ENCODE peak calls at places on chromosome 6, in nine cellular contexts. T is upper lobe of right lung, M is GM06990, O is GM12865, Q is fibroblast of mammary gland, Y is left lung, P is bronchial epithelial cell, C is endothelial cell, U is IMR-90. W is an unnamed sample.

GRCh38 chr6:235763-236360 is 56.4 kb upstream of the DUSP22 start:
- DNase-seq in Y (no peak), M (no peak), Q (peak), T (no peak), U (peak), O (peak), P (no peak), C (no peak), W (no peak)

GRCh38 chr6:93418113-93418447 is 1.3 kb downstream of the EPHA7 start:
- DNase-seq in T (no peak), C (no peak), Q (no peak), P (no peak), O (no peak), Y (no peak), U (no peak), M (no peak), W (no peak)

GRCh38 chr6:125746731-125747588 is 2.5 kb upstream of the HEY2 start:
- DNase-seq in Y (peak), O (peak), Q (peak), M (peak), C (peak), U (peak), P (peak), T (no peak), W (peak)

GRCh38 chr6:157089258-157089657 is 234.1 kb downstream of the TMEM242 start:
- DNase-seq in C (peak), Y (no peak), M (no peak), O (no peak), Q (no peak), T (no peak), U (peak), P (no peak), W (no peak)

GRCh38 chr6:150766201-150766997 is 99.1 kb upstream of the MTHFD1L start:
- DNase-seq in C (no peak), Q (no peak), M (no peak), P (no peak), Y (no peak), U (no peak), T (no peak), O (no peak), W (no peak)

GRCh38 chr6:123925360-123925759 is 121.7 kb downstream of the NKAIN2 start:
- DNase-seq in T (no peak), C (no peak), P (peak), M (peak), O (peak), Y (no peak), Q (no peak), U (peak), W (no peak)

GRCh38 chr6:75532521-75532920 is 38.9 kb upstream of the FILIP1 start:
- DNase-seq in T (no peak), M (no peak), C (no peak), U (peak), O (no peak), Q (no peak), P (peak), Y (no peak), W (no peak)

GRCh38 chr6:54614499-54615195 is 231.9 kb upstream of the FAM83B start:
- DNase-seq in O (no peak), Y (no peak), M (no peak), Q (no peak), C (no peak), U (no peak), T (no peak), P (no peak), W (no peak)

GRCh38 chr6:156767603-156768467 is 9.3 kb upstream of the ARID1B start:
- DNase-seq in T (no peak), Y (no peak), P (peak), C (no peak), U (peak), M (peak), Q (peak), O (peak), W (no peak)

GRCh38 chr6:97705568-97705967 is 422.6 kb upstream of the MMS22L start:
- DNase-seq in O (peak), P (peak), T (no peak), M (no peak), Q (peak), C (no peak), Y (no peak), U (peak), W (no peak)

GRCh38 chr6:17705778-17706579 is 746 bp downstream of the NUP153 start:
- DNase-seq in P (peak), Q (peak), T (peak), U (peak), Y (peak), M (peak), C (peak), O (peak), W (peak)

GRCh38 chr6:151784441-151785214 is 22.9 kb upstream of the ESR1 start:
- DNase-seq in Y (no peak), C (no peak), M (no peak), O (no peak), Q (peak), T (no peak), P (peak), U (no peak), W (no peak)

GRCh38 chr6:14975124-14975815 is 270.6 kb upstream of the JARID2 start:
- DNase-seq in P (no peak), O (peak), C (no peak), M (no peak), Y (no peak), T (no peak), U (peak), Q (peak), W (no peak)

GRCh38 chr6:116073765-116074450 is 13.2 kb upstream of the FRK start:
- DNase-seq in Q (peak), U (peak), T (no peak), C (no peak), O (no peak), P (peak), Y (no peak), M (no peak), W (no peak)

GRCh38 chr6:137731960-137732616 is 135.0 kb upstream of the TNFAIP3 start:
- DNase-seq in U (peak), T (no peak), O (no peak), C (no peak), Q (peak), P (peak), M (no peak), Y (no peak), W (no peak)

GRCh38 chr6:11423072-11423471 is 114.5 kb upstream of the TMEM170B start:
- DNase-seq in T (no peak), M (no peak), Y (no peak), Q (peak), U (peak), C (no peak), P (peak), O (no peak), W (no peak)

GRCh38 chr6:37559501-37559900 is 59.8 kb upstream of the CCDC167 start:
- DNase-seq in Q (no peak), P (no peak), M (no peak), Y (no peak), C (no peak), T (no peak), O (no peak), U (no peak), W (no peak)

GRCh38 chr6:119476024-119476423 is 126.5 kb upstream of the MAN1A1 start:
- DNase-seq in Y (no peak), U (no peak), Q (no peak), O (no peak), M (no peak), T (no peak), P (no peak), C (no peak), W (no peak)

GRCh38 chr6:21005816-21006553 is 471.7 kb downstream of the CDKAL1 start:
- DNase-seq in Q (peak), O (peak), C (no peak), T (no peak), M (peak), U (peak), P (peak), Y (no peak), W (no peak)

GRCh38 chr6:119308048-119308570 is 41.5 kb downstream of the MAN1A1 start:
- DNase-seq in Y (no peak), T (no peak), P (peak), C (no peak), U (peak), Q (peak), O (no peak), M (no peak), W (no peak)

GRCh38 chr6:31128093-31128676 is 7.9 kb upstream of the CDSN start:
- DNase-seq in Q (peak), P (peak), T (no peak), O (peak), C (peak), U (peak), M (peak), Y (no peak), W (peak)

GRCh38 chr6:53581161-53581560 is 36.3 kb upstream of the GCLC start:
- DNase-seq in T (no peak), C (no peak), Y (no peak), M (no peak), O (no peak), Q (peak), U (peak), P (peak), W (no peak)

GRCh38 chr6:96171112-96171511 is 155.3 kb downstream of the FUT9 start:
- DNase-seq in P (no peak), U (no peak), O (no peak), Y (no peak), M (no peak), Q (no peak), T (no peak), C (no peak), W (no peak)

GRCh38 chr6:80269331-80269730 is 162.9 kb downstream of the BCKDHB start:
- DNase-seq in O (no peak), M (no peak), P (no peak), Q (no peak), T (no peak), C (no peak), Y (no peak), U (no peak), W (no peak)

GRCh38 chr6:139370707-139371345 is 3.6 kb downstream of the CITED2 start:
- DNase-seq in T (no peak), Q (peak), U (peak), O (no peak), P (no peak), Y (no peak), C (no peak), M (no peak), W (no peak)

GRCh38 chr6:16602035-16602434 is 159.2 kb downstream of the ATXN1 start:
- DNase-seq in T (no peak), Q (no peak), Y (no peak), O (peak), M (peak), P (no peak), U (no peak), C (no peak), W (no peak)

GRCh38 chr6:103800131-103800670 is 1059.5 kb downstream of the HACE1 start:
- DNase-seq in Q (no peak), C (no peak), T (no peak), U (no peak), O (no peak), P (no peak), M (no peak), Y (no peak), W (no peak)

GRCh38 chr6:103798166-103798565 is 1061.6 kb downstream of the HACE1 start:
- DNase-seq in C (no peak), M (no peak), U (no peak), Y (no peak), Q (no peak), T (no peak), O (no peak), P (no peak), W (no peak)

DNA sequence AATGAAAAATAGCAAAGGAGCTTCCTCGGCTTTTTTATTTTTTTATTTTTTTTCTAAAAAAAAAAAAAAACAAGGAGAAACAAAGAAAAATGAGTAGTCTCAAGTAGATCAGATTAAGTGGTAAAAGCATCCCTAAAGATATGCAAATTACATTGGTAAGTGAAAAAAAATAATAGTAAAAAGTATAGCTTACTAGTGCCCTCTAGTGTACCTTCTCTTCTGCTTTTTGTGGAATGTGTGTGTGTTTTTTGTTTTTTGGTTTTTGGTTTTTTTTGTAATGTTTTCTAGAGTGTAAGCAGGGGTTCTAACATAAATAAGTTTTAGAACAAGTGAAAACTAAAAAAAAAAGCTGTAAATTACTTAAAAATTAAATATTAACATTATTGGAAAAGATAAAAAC is 1062.0 kb downstream of the HACE1 start:
- DNase-seq in Y (no peak), M (no peak), P (peak), C (no peak), O (no peak), T (no peak), Q (peak), U (no peak), W (no peak)
- TF ChIP-seq CTCF in Y (no peak), M (peak), P (peak), C (no peak), O (no peak), T (peak), Q (peak), U (peak), W (peak)

GRCh38 chr6:142942805-142943227 is 2.2 kb downstream of the HIVEP2 start:
- DNase-seq in O (peak), C (no peak), U (peak), M (no peak), P (peak), Y (no peak), T (no peak), Q (peak), W (no peak)
- TF ChIP-seq CTCF in O (peak), C (peak), U (peak), M (peak), P (peak), Y (peak), T (peak), Q (peak), W (peak)

DNA sequence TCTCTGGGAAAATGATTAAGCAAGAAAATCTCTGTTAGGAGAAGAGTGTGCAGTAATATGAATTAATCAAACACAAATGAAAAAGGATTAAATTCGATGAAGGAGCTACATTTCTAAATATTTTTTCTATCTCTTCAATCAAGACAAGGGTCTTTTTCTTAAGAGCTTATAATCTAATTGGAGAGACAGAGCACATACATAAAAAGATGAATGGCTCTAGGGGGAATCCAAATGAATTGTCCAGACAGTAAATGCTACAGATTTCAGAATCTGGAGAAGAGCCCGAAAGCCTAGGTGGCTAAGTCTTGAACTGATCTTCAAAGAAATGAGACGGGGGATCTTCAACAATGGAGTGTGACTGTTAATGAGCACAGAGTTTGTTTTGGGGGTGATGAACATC is 723.6 kb downstream of the UTRN start:
- DNase-seq in O (no peak), M (no peak), P (no peak), Q (no peak), U (no peak), Y (no peak), C (no peak), T (no peak), W (no peak)
- TF ChIP-seq CTCF in O (no peak), M (no peak), P (no peak), Q (no peak), U (no peak), Y (no peak), C (no peak), T (no peak), W (no peak)

DNA sequence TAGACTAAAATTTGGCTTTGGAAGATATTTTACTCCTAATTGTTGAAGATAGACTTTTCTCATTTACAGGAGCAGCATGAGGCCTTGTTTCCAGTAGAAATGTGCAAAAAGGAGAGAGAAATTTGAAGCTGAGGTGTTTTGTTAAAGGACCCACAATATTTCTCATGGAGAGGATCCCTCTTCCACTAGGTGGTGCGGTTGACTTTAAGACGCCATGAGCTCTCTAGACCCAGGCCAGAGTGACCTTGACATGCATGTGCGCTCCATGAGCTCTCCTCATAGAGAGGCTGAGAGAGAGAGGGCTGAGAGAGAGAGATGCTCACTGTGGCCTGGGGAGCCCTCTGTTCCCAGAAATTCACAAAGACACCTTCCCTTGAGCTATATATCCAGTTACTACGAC is 861.2 kb upstream of the EYS start:
- DNase-seq in M (no peak), C (no peak), T (no peak), O (no peak), U (no peak), P (no peak), Y (no peak), Q (no peak), W (no peak)
- TF ChIP-seq CTCF in M (no peak), C (no peak), T (no peak), O (no peak), U (no peak), P (no peak), Y (no peak), Q (no peak), W (no peak)

DNA sequence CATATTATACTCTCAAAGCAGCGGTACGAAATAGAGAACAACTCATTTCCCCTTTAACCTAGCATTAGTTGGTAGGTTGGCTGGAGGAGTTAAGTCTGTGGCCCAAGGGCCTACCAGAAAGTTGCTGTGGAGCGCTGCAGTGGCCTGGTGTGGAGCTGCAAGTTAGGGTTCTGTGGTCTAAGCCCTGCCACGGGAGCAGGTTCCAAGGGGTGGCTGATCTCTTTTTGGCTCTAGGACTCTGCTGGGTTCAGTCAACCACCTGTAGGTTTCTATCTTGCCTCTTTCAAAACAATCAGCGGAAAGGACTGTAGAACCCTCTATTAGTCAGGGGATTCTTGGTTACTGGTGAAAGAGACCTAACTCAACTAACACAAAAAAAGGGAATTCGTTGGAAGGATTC is 54.5 kb upstream of the TULP4 start:
- DNase-seq in T (no peak), Y (no peak), O (no peak), P (no peak), M (no peak), C (no peak), Q (no peak), U (no peak), W (no peak)
- TF ChIP-seq CTCF in T (no peak), Y (no peak), O (no peak), P (no peak), M (no peak), C (no peak), Q (no peak), U (no peak), W (no peak)

GRCh38 chr6:146901940-146902816 is 302.0 kb upstream of the STXBP5 start:
- DNase-seq in T (no peak), Y (no peak), P (peak), O (no peak), C (no peak), Q (peak), U (peak), M (no peak), W (no peak)
- TF ChIP-seq CTCF in T (peak), Y (no peak), P (peak), O (no peak), C (no peak), Q (peak), U (peak), M (no peak), W (no peak)

GRCh38 chr6:34425498-34426410 is at the start of gene RPS10:
- DNase-seq in M (peak), Q (peak), P (peak), C (peak), O (peak), Y (peak), U (peak), T (peak), W (peak)
- TF ChIP-seq CTCF in M (no peak), Q (no peak), P (no peak), C (no peak), O (no peak), Y (no peak), U (peak), T (no peak), W (no peak)

GRCh38 chr6:127813682-127814027 is 87.2 kb downstream of the THEMIS start:
- DNase-seq in U (no peak), O (no peak), Y (no peak), Q (no peak), T (no peak), M (no peak), P (no peak), C (no peak), W (no peak)

GRCh38 chr6:127816643-127817042 is 84.2 kb downstream of the THEMIS start:
- DNase-seq in O (no peak), Q (no peak), P (no peak), C (no peak), U (no peak), Y (no peak), T (no peak), M (no peak), W (no peak)

GRCh38 chr6:127808118-127808517 is 92.7 kb downstream of the THEMIS start:
- DNase-seq in U (no peak), C (no peak), Q (no peak), P (no peak), T (no peak), M (no peak), Y (no peak), O (no peak), W (no peak)

GRCh38 chr6:127811939-127812338 is 88.9 kb downstream of the THEMIS start:
- DNase-seq in Y (no peak), T (no peak), C (no peak), P (no peak), Q (no peak), O (no peak), U (no peak), M (no peak), W (no peak)

DNA sequence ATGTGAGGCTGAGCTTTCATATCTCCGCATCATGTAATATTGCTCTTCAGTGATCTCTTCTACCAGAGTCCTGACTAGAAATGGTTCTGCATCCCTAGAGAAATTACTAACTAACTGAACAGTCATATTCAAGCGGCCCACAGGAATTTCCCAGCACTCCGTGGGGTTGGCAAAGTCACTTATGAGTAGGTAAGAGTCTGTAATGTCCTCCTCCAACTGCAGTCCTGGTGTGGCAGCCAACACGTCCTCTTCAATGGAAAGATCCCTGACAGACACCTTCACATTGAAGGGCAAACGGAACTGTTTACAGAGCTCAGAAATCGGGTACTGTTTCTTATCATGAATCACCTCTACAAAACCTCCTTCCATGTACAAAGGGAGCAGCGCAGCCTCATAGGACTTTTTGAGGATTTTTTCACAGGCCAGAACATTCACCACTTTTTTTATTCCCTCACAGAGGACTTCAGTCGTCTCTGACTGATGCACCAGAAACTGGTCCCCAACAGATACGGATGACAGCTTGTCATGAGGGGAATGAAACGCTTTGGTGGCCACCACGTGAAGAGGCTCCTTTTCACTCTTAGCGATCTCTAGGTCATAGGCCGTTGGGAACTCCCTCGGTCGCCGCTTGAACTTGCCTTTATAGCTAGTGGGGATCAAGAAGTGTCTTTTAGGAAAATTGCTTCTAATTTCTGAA is 87.7 kb downstream of the THEMIS start:
- DNase-seq in Q (no peak), Y (no peak), U (no peak), P (no peak), C (no peak), T (no peak), O (no peak), M (no peak), W (no peak)
- TF ChIP-seq CTCF in Q (no peak), Y (no peak), U (no peak), P (no peak), C (no peak), T (no peak), O (no peak), M (no peak), W (no peak)

W was measured in lower lobe of right lung.